ENCODE peak calls at places on chromosomes 12 and 14, in six cellular contexts. A is heart left ventricle; Y is fibroblast of lung; F is CD8-positive, alpha-beta T cell; L is GM23248; D is astrocyte. V is an unnamed sample.

GRCh38 chr12:84161296-84161695 is 751.3 kb downstream of the SLC6A15 start:
- DNase-seq in A (no peak), Y (peak; percentile 0), F (no peak), L (no peak), D (no peak), V (no peak)

GRCh38 chr12:106814649-106815048 is 40.2 kb downstream of the RIC8B start:
- DNase-seq in A (no peak), Y (peak; percentile 8), F (no peak), L (no peak), D (peak; percentile 5), V (no peak)

GRCh38 chr14:71398450-71398849 is 491.2 kb downstream of the PCNX1 start:
- DNase-seq in A (no peak), Y (no peak), F (no peak), L (no peak), D (no peak), V (no peak)

GRCh38 chr14:98725676-98726075 is 546.3 kb downstream of the BCL11B start:
- DNase-seq in A (no peak), Y (no peak), F (no peak), L (no peak), D (no peak), V (no peak)

GRCh38 chr14:22070119-22070982 is 396.7 kb upstream of the OR4E1 start:
- DNase-seq in A (peak; percentile 58), Y (no peak), F (peak; percentile 66), L (peak; percentile 4), D (no peak), V (peak; percentile 29)

GRCh38 chr12:11795910-11796459 is 146.5 kb downstream of the ETV6 start:
- DNase-seq in A (no peak), Y (peak; percentile 97), F (no peak), L (peak; percentile 38), D (peak; percentile 97), V (no peak)

GRCh38 chr14:52692248-52692962 is 3.0 kb downstream of the ERO1A start:
- DNase-seq in A (no peak), Y (peak; percentile 28), F (no peak), L (peak; percentile 50), D (peak; percentile 21), V (no peak)

GRCh38 chr12:112116232-112117060 is 7.9 kb upstream of the NAA25 start:
- DNase-seq in A (peak; percentile 87), Y (peak; percentile 75), F (no peak), L (peak; percentile 32), D (peak; percentile 66), V (no peak)

GRCh38 chr14:102540310-102541028 is 30.9 kb upstream of the ANKRD9 start:
- DNase-seq in A (no peak), Y (peak; percentile 38), F (no peak), L (no peak), D (no peak), V (no peak)

GRCh38 chr14:68569970-68570409 is 222.9 kb downstream of the ZFP36L1 start:
- DNase-seq in A (peak; percentile 25), Y (no peak), F (no peak), L (no peak), D (no peak), V (no peak)

GRCh38 chr14:36221097-36221496 is 44.6 kb upstream of the PTCSC3 start:
- DNase-seq in A (no peak), Y (no peak), F (no peak), L (no peak), D (no peak), V (no peak)

GRCh38 chr14:32364941-32365340 is 35.8 kb downstream of the AKAP6 start:
- DNase-seq in A (no peak), Y (no peak), F (no peak), L (peak; percentile 41), D (no peak), V (no peak)

GRCh38 chr12:78864483-78865296 is at the start of gene SYT1:
- DNase-seq in A (peak; percentile 30), Y (peak; percentile 93), F (no peak), L (peak; percentile 89), D (peak; percentile 87), V (no peak)

GRCh38 chr14:77181603-77182437 is at the start of gene TMEM63C:
- DNase-seq in A (no peak), Y (peak; percentile 43), F (peak; percentile 58), L (peak; percentile 6), D (peak; percentile 10), V (peak; percentile 30)

DNA sequence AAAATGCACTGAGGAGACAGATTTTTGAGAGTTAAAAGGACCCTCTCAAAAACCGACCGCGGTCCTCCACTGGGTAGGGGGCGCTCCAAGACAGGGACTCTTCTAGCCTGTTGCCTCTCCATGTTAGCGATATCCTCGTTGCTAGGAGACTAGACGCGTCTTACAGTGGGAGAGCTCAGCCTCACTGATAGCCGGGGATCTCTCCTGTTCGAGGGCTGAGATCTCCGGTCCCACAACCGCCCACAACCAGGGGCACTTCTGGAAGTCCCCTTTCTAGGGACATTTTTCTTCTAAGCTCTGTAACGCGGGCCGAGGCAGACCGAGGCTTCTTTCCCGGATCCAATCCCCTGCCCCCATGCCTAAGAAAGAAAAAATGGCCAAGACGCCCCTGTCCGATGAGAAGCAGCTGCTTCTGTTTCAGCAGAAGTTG is 21.3 kb downstream of the FKBP11 start:
- DNase-seq in A (peak; percentile 78), Y (peak; percentile 86), F (peak; percentile 86), L (peak; percentile 82), D (peak; percentile 81), V (peak; percentile 60)
- H3K4me1 ChIP-seq in A (no peaks in the 10 kb centered on the region), Y (peaks cover 6% of the 10 kb centered on the region), F (peaks cover 4% of the 10 kb centered on the region), L (no peaks in the 10 kb centered on the region), D (no peaks in the 10 kb centered on the region), V (peaks cover 5% of the 10 kb centered on the region)

GRCh38 chr14:89387922-89388685 is 28.9 kb downstream of the FOXN3 start:
- DNase-seq in A (no peak), Y (no peak), F (no peak), L (no peak), D (no peak), V (no peak)

GRCh38 chr14:89391556-89391955 is 25.5 kb downstream of the FOXN3 start:
- DNase-seq in A (no peak), Y (no peak), F (no peak), L (no peak), D (no peak), V (no peak)

GRCh38 chr14:89386214-89386886 is 30.7 kb downstream of the FOXN3 start:
- DNase-seq in A (peak; percentile 83), Y (peak; percentile 67), F (no peak), L (peak; percentile 74), D (peak; percentile 65), V (no peak)

GRCh38 chr14:89391123-89391522 is 25.9 kb downstream of the FOXN3 start:
- DNase-seq in A (no peak), Y (peak; percentile 39), F (no peak), L (no peak), D (peak; percentile 30), V (no peak)

DNA sequence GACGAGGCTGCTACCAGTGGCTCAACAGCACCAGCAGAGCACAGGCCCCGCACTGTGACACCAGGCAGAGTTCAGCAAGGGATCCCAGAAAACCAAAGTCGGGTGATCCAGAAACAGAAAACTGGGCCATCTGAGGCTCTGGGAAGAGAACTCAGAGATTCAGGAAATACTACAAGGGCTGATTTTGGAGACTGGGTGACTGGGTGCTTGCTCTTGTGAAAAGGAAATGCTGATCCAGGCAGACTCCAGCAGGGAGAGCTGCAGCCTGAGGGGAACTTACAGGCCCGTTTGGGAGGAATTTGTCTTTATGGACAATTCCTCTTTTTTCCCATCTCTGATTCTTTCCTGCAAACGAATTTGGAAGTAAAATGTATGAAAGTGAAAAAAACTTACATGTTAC is 28.2 kb downstream of the FOXN3 start:
- DNase-seq in A (no peak), Y (no peak), F (no peak), L (peak; percentile 40), D (no peak), V (no peak)
- H3K4me1 ChIP-seq in A (peaks cover 11% of the 10 kb centered on the region), Y (no peaks in the 10 kb centered on the region), F (peaks cover 22% of the 10 kb centered on the region), L (peaks cover 12% of the 10 kb centered on the region), D (peaks cover 7% of the 10 kb centered on the region), V (no peaks in the 10 kb centered on the region)

GRCh38 chr12:69513297-69513696 is 43.1 kb downstream of the FRS2 start:
- DNase-seq in A (no peak), Y (peak; percentile 75), F (no peak), L (peak; percentile 19), D (peak; percentile 65), V (no peak)

GRCh38 chr12:69511870-69512269 is 41.7 kb downstream of the FRS2 start:
- DNase-seq in A (no peak), Y (no peak), F (no peak), L (no peak), D (no peak), V (no peak)

GRCh38 chr12:69511469-69511868 is 41.3 kb downstream of the FRS2 start:
- DNase-seq in A (no peak), Y (peak; percentile 65), F (no peak), L (peak; percentile 38), D (no peak), V (no peak)

GRCh38 chr12:69514111-69514510 is 43.9 kb downstream of the FRS2 start:
- DNase-seq in A (no peak), Y (no peak), F (no peak), L (no peak), D (no peak), V (no peak)

DNA sequence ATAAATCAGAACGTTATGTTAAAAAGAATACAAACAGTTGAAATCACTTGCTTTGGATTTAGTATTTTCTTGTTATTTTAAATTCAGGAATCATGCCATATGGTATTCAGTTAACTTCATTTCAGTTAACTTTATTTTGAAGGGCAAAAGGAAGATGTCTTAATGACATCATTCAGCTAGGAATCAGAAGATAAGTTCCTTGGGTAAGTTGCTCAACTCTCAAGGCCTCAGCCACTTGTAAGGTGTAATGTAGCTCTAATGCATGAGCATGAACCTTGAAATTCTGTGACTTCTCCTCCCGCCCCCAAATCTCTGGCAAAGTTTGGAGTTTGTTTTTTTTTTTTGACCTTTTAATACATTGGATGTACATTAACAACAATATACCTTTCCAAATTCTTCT is 42.6 kb downstream of the FRS2 start:
- DNase-seq in A (no peak), Y (peak; percentile 61), F (no peak), L (peak; percentile 41), D (no peak), V (no peak)
- H3K4me1 ChIP-seq in A (peaks cover 16% of the 10 kb centered on the region), Y (peaks cover 7% of the 10 kb centered on the region), F (peaks cover 15% of the 10 kb centered on the region), L (peaks cover 57% of the 10 kb centered on the region), D (peaks cover 43% of the 10 kb centered on the region), V (no peaks in the 10 kb centered on the region)

GRCh38 chr12:76441016-76441415 is 92.8 kb upstream of the BBS10 start:
- DNase-seq in A (no peak), Y (no peak), F (no peak), L (no peak), D (no peak), V (no peak)
- H3K4me1 ChIP-seq in A (no peaks in the 10 kb centered on the region), Y (peaks cover under 1% of the 10 kb centered on the region), F (peaks cover 5% of the 10 kb centered on the region), L (peaks cover 27% of the 10 kb centered on the region), D (no peaks in the 10 kb centered on the region), V (no peaks in the 10 kb centered on the region)

GRCh38 chr12:2383276-2384028 is 330.7 kb downstream of the CACNA1C start:
- DNase-seq in A (no peak), Y (peak; percentile 16), F (no peak), L (no peak), D (no peak), V (no peak)
- H3K4me1 ChIP-seq in A (peaks cover 37% of the 10 kb centered on the region), Y (peaks cover 5% of the 10 kb centered on the region), F (no peaks in the 10 kb centered on the region), L (peaks cover 25% of the 10 kb centered on the region), D (peaks cover 3% of the 10 kb centered on the region), V (no peaks in the 10 kb centered on the region)